ENCODE peak calls at places on chromosomes 13 and 19, in eight cellular contexts. One of them, this sample, is unnamed.

GRCh38 chr13:36275190-36276002 is 22.2 kb downstream of the CCDC169 start:
- DNase-seq in aorta: no peak
- DNase-seq in kidney epithelial cell: peak
- DNase-seq in CD8-positive, alpha-beta memory T cell: no peak
- DNase-seq in tibial artery: no peak
- DNase-seq in cardiac muscle cell: peak
- DNase-seq in neuronal stem cell: peak
- DNase-seq in AG10803: peak
- DNase-seq in this sample: peak

GRCh38 chr13:100734194-100734720 is 59.7 kb upstream of the TMTC4 start:
- DNase-seq in neuronal stem cell: no peak
- DNase-seq in aorta: no peak
- DNase-seq in CD8-positive, alpha-beta memory T cell: no peak
- DNase-seq in tibial artery: no peak
- DNase-seq in AG10803: no peak
- DNase-seq in kidney epithelial cell: no peak
- DNase-seq in cardiac muscle cell: no peak
- DNase-seq in this sample: no peak

GRCh38 chr19:43476606-43477005 is 11.2 kb upstream of the LYPD3 start:
- DNase-seq in cardiac muscle cell: no peak
- DNase-seq in AG10803: peak
- DNase-seq in aorta: no peak
- DNase-seq in tibial artery: no peak
- DNase-seq in neuronal stem cell: no peak
- DNase-seq in kidney epithelial cell: peak
- DNase-seq in CD8-positive, alpha-beta memory T cell: no peak
- DNase-seq in this sample: no peak

GRCh38 chr19:52170863-52171320 is 529 bp downstream of the ZNF836 start:
- DNase-seq in cardiac muscle cell: peak
- DNase-seq in tibial artery: peak
- DNase-seq in AG10803: no peak
- DNase-seq in neuronal stem cell: no peak
- DNase-seq in kidney epithelial cell: no peak
- DNase-seq in aorta: no peak
- DNase-seq in CD8-positive, alpha-beta memory T cell: no peak
- DNase-seq in this sample: no peak

GRCh38 chr13:49367640-49368431 is 76.0 kb downstream of the CAB39L start:
- DNase-seq in kidney epithelial cell: no peak
- DNase-seq in neuronal stem cell: peak
- DNase-seq in tibial artery: no peak
- DNase-seq in CD8-positive, alpha-beta memory T cell: no peak
- DNase-seq in AG10803: peak
- DNase-seq in cardiac muscle cell: no peak
- DNase-seq in aorta: no peak
- DNase-seq in this sample: no peak

GRCh38 chr19:58305932-58306323 is 751 bp downstream of the ERVK3-1 start:
- DNase-seq in kidney epithelial cell: no peak
- DNase-seq in neuronal stem cell: no peak
- DNase-seq in aorta: no peak
- DNase-seq in CD8-positive, alpha-beta memory T cell: no peak
- DNase-seq in AG10803: no peak
- DNase-seq in tibial artery: no peak
- DNase-seq in cardiac muscle cell: no peak
- DNase-seq in this sample: no peak

GRCh38 chr19:39399684-39400465 is 6.8 kb upstream of the ZFP36 start:
- DNase-seq in tibial artery: no peak
- DNase-seq in CD8-positive, alpha-beta memory T cell: no peak
- DNase-seq in neuronal stem cell: no peak
- DNase-seq in kidney epithelial cell: no peak
- DNase-seq in cardiac muscle cell: no peak
- DNase-seq in aorta: no peak
- DNase-seq in AG10803: no peak
- DNase-seq in this sample: no peak

GRCh38 chr13:106522112-106522511 is 13.3 kb downstream of the EFNB2 start:
- DNase-seq in aorta: no peak
- DNase-seq in kidney epithelial cell: no peak
- DNase-seq in CD8-positive, alpha-beta memory T cell: no peak
- DNase-seq in neuronal stem cell: no peak
- DNase-seq in cardiac muscle cell: no peak
- DNase-seq in AG10803: no peak
- DNase-seq in tibial artery: no peak
- DNase-seq in this sample: no peak

GRCh38 chr13:85266331-85266730 is 532.9 kb downstream of the SLITRK6 start:
- DNase-seq in tibial artery: no peak
- DNase-seq in neuronal stem cell: no peak
- DNase-seq in aorta: no peak
- DNase-seq in CD8-positive, alpha-beta memory T cell: no peak
- DNase-seq in cardiac muscle cell: no peak
- DNase-seq in kidney epithelial cell: no peak
- DNase-seq in AG10803: no peak
- DNase-seq in this sample: no peak

GRCh38 chr19:4229179-4229931 is at the start of gene EBI3:
- DNase-seq in CD8-positive, alpha-beta memory T cell: no peak
- DNase-seq in kidney epithelial cell: no peak
- DNase-seq in aorta: peak
- DNase-seq in neuronal stem cell: no peak
- DNase-seq in cardiac muscle cell: peak
- DNase-seq in tibial artery: no peak
- DNase-seq in AG10803: no peak
- DNase-seq in this sample: no peak

GRCh38 chr13:108929532-108929931 is 300.1 kb downstream of the MYO16 start:
- DNase-seq in neuronal stem cell: no peak
- DNase-seq in CD8-positive, alpha-beta memory T cell: no peak
- DNase-seq in kidney epithelial cell: no peak
- DNase-seq in cardiac muscle cell: no peak
- DNase-seq in tibial artery: no peak
- DNase-seq in AG10803: peak
- DNase-seq in aorta: no peak
- DNase-seq in this sample: no peak

GRCh38 chr13:42040730-42041016 is 7.8 kb upstream of the DGKH start:
- DNase-seq in neuronal stem cell: no peak
- DNase-seq in CD8-positive, alpha-beta memory T cell: no peak
- DNase-seq in AG10803: no peak
- DNase-seq in kidney epithelial cell: no peak
- DNase-seq in aorta: no peak
- DNase-seq in cardiac muscle cell: no peak
- DNase-seq in tibial artery: no peak
- DNase-seq in this sample: no peak

GRCh38 chr19:48061401-48062344 is 17.8 kb upstream of the CABP5 start:
- DNase-seq in cardiac muscle cell: no peak
- DNase-seq in tibial artery: no peak
- DNase-seq in AG10803: no peak
- DNase-seq in CD8-positive, alpha-beta memory T cell: no peak
- DNase-seq in kidney epithelial cell: no peak
- DNase-seq in neuronal stem cell: no peak
- DNase-seq in aorta: no peak
- DNase-seq in this sample: no peak

GRCh38 chr19:48698046-48698445 is 2.3 kb downstream of the FUT2 start:
- DNase-seq in neuronal stem cell: no peak
- DNase-seq in AG10803: peak
- DNase-seq in tibial artery: no peak
- DNase-seq in CD8-positive, alpha-beta memory T cell: no peak
- DNase-seq in cardiac muscle cell: no peak
- DNase-seq in kidney epithelial cell: no peak
- DNase-seq in aorta: no peak
- DNase-seq in this sample: peak

GRCh38 chr19:54532528-54532927 is 29.9 kb downstream of the LAIR2 start:
- DNase-seq in CD8-positive, alpha-beta memory T cell: no peak
- DNase-seq in cardiac muscle cell: no peak
- DNase-seq in kidney epithelial cell: no peak
- DNase-seq in tibial artery: no peak
- DNase-seq in AG10803: no peak
- DNase-seq in aorta: no peak
- DNase-seq in neuronal stem cell: no peak
- DNase-seq in this sample: no peak

GRCh38 chr13:30364876-30365275 is 57.4 kb upstream of the UBE2L5 start:
- DNase-seq in AG10803: peak
- DNase-seq in tibial artery: no peak
- DNase-seq in CD8-positive, alpha-beta memory T cell: no peak
- DNase-seq in aorta: no peak
- DNase-seq in cardiac muscle cell: no peak
- DNase-seq in kidney epithelial cell: peak
- DNase-seq in neuronal stem cell: no peak
- DNase-seq in this sample: no peak

GRCh38 chr19:4702764-4703163 is 20.9 kb downstream of the DPP9 start:
- DNase-seq in aorta: no peak
- DNase-seq in cardiac muscle cell: no peak
- DNase-seq in AG10803: no peak
- DNase-seq in tibial artery: no peak
- DNase-seq in CD8-positive, alpha-beta memory T cell: no peak
- DNase-seq in neuronal stem cell: no peak
- DNase-seq in kidney epithelial cell: no peak
- DNase-seq in this sample: no peak

GRCh38 chr13:97627566-97627965 is 193.6 kb downstream of the RAP2A start:
- DNase-seq in neuronal stem cell: no peak
- DNase-seq in CD8-positive, alpha-beta memory T cell: no peak
- DNase-seq in AG10803: peak
- DNase-seq in cardiac muscle cell: peak
- DNase-seq in tibial artery: peak
- DNase-seq in kidney epithelial cell: peak
- DNase-seq in aorta: peak
- DNase-seq in this sample: no peak

GRCh38 chr19:13958043-13958442 is 5.7 kb downstream of the DCAF15 start:
- DNase-seq in aorta: no peak
- DNase-seq in AG10803: no peak
- DNase-seq in neuronal stem cell: no peak
- DNase-seq in CD8-positive, alpha-beta memory T cell: no peak
- DNase-seq in cardiac muscle cell: no peak
- DNase-seq in tibial artery: no peak
- DNase-seq in kidney epithelial cell: no peak
- DNase-seq in this sample: no peak

DNA sequence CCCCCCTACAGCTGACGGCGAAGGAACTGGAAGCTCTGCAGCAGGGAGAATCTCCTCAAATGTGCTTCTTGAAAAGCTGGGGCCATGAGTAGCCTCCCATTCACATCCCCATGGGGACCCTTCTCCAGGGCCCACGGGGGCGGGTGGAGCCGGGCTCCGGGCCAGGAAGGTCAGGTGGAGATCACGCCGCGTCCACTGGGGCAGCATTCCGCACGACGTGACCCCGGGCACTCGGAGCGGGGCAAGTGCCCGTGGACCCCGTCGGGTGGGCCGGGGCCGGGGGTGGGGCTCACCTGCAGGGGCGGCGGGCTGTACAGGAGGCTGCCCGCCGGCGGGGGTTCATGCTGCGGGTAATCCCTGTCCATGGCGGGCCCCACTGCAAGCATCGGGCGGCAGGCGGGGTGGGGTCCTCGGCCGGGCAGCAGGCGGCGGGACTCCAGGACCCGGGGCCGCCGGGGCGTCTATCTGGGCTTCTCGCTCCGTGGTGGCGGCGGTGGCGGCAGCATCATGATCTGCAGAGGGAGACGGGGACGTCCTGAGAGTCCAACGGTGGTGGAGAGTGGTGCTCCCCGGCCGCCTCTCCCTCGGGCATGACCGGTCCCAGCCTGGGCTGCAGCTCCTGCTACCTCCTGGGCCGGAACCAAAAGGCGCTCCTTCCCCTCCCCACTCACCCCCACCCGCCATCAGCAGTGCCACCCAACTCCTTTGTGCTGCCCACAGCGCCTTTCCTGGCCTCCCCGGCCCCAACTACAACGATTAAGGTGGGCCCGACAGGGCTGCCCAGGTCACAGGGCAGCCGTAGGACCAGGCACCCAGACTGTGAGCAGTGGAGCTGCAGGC is 20.0 kb downstream of the SBNO2 start:
- DNase-seq in tibial artery: no peak
- DNase-seq in kidney epithelial cell: no peak
- DNase-seq in aorta: no peak
- DNase-seq in AG10803: no peak
- DNase-seq in CD8-positive, alpha-beta memory T cell: no peak
- DNase-seq in cardiac muscle cell: no peak
- DNase-seq in neuronal stem cell: no peak
- DNase-seq in this sample: no peak
- H3K4me3 ChIP-seq in tibial artery: peak
- H3K4me3 ChIP-seq in kidney epithelial cell: no peak
- H3K4me3 ChIP-seq in aorta: no peak
- H3K4me3 ChIP-seq in AG10803: peak
- H3K4me3 ChIP-seq in CD8-positive, alpha-beta memory T cell: no peak
- H3K4me3 ChIP-seq in cardiac muscle cell: no peak
- H3K4me3 ChIP-seq in neuronal stem cell: no peak
- H3K4me3 ChIP-seq in this sample: no peak

GRCh38 chr19:575527-576506 is 3.4 kb downstream of the BSG start:
- DNase-seq in aorta: no peak
- DNase-seq in AG10803: peak
- DNase-seq in kidney epithelial cell: no peak
- DNase-seq in cardiac muscle cell: peak
- DNase-seq in neuronal stem cell: no peak
- DNase-seq in CD8-positive, alpha-beta memory T cell: no peak
- DNase-seq in tibial artery: no peak
- DNase-seq in this sample: no peak
- H3K4me3 ChIP-seq in aorta: no peak
- H3K4me3 ChIP-seq in AG10803: peak
- H3K4me3 ChIP-seq in kidney epithelial cell: peak
- H3K4me3 ChIP-seq in cardiac muscle cell: peak
- H3K4me3 ChIP-seq in neuronal stem cell: no peak
- H3K4me3 ChIP-seq in CD8-positive, alpha-beta memory T cell: no peak
- H3K4me3 ChIP-seq in tibial artery: peak
- H3K4me3 ChIP-seq in this sample: no peak

DNA sequence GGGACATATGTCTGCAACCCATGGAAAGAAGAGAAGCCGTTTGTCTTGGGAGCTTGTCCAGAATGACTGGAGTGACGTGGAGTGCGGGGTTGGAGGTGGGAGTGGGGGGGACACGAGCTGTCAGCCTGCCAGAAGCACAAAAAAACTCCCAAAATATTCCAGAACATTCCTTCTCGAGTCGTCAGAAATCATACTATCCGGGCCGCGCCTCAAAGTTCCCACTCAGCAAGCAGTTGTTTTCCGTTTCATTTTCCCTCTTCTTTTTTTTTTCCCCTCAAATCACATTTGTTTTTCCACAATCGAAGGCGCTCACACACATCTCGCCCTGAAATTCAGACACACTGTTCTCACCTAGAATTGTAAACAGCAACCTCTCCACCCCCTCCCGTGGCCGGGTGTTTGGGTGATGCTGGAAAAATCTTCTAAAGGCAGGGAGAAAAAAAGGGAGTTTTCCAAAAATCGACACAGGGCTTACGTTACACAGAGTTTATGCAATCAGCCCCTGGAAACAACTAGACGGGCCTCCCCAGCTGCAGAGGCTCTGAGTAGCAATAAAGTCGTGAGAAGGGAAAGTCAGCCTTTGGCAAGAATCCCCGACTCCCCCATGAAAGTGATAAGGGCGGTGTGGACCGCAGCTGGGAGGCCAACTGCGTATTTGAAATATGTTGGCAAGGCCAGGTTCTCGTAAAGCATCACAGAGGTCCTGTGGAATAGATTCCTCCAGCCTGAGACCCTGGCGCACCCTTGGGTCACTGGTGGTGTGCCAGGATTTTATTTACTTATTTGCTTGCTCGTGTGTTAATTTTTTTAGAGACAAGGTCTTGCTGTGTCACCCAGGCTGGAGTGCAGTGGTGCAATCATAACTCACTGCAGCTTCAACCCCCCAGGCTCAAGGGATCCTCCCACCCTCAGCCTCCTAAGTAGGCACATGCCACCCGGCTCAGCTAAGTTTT is 31.2 kb upstream of the KLF2 start:
- DNase-seq in neuronal stem cell: no peak
- DNase-seq in AG10803: peak
- DNase-seq in cardiac muscle cell: no peak
- DNase-seq in kidney epithelial cell: peak
- DNase-seq in aorta: peak
- DNase-seq in CD8-positive, alpha-beta memory T cell: no peak
- DNase-seq in tibial artery: peak
- DNase-seq in this sample: no peak
- H3K4me3 ChIP-seq in neuronal stem cell: no peak
- H3K4me3 ChIP-seq in AG10803: peak
- H3K4me3 ChIP-seq in cardiac muscle cell: no peak
- H3K4me3 ChIP-seq in kidney epithelial cell: no peak
- H3K4me3 ChIP-seq in aorta: no peak
- H3K4me3 ChIP-seq in CD8-positive, alpha-beta memory T cell: no peak
- H3K4me3 ChIP-seq in tibial artery: peak
- H3K4me3 ChIP-seq in this sample: no peak

GRCh38 chr13:40622761-40623160 is 43.7 kb downstream of the FOXO1 start:
- DNase-seq in aorta: no peak
- DNase-seq in CD8-positive, alpha-beta memory T cell: no peak
- DNase-seq in AG10803: no peak
- DNase-seq in tibial artery: no peak
- DNase-seq in kidney epithelial cell: no peak
- DNase-seq in cardiac muscle cell: no peak
- DNase-seq in neuronal stem cell: no peak
- DNase-seq in this sample: no peak
- H3K4me3 ChIP-seq in aorta: no peak
- H3K4me3 ChIP-seq in CD8-positive, alpha-beta memory T cell: no peak
- H3K4me3 ChIP-seq in AG10803: no peak
- H3K4me3 ChIP-seq in tibial artery: no peak
- H3K4me3 ChIP-seq in kidney epithelial cell: no peak
- H3K4me3 ChIP-seq in cardiac muscle cell: no peak
- H3K4me3 ChIP-seq in neuronal stem cell: no peak
- H3K4me3 ChIP-seq in this sample: no peak